ENCODE peak calls at places on chromosomes 5 and 9, in five cellular contexts. P, V, A, C and Q are unnamed samples.

GRCh38 chr5:14521748-14522147 is 59.8 kb upstream of the OTULINL start:
- DNase-seq in P (no peak), V (no peak), A (no peak), C (no peak), Q (no peak)

GRCh38 chr9:19583890-19584289 is 175.1 kb downstream of the ACER2 start:
- DNase-seq in V (no peak), C (no peak), A (no peak), P (no peak), Q (no peak)

GRCh38 chr9:121541945-121542344 is 42.3 kb upstream of the GGTA1 start:
- DNase-seq in A (no peak), P (no peak), V (no peak), C (no peak), Q (no peak)

GRCh38 chr5:10457682-10458574 is 16.2 kb downstream of the ROPN1L start:
- DNase-seq in V (peak), C (peak), P (peak), A (no peak), Q (peak)

GRCh38 chr5:159331099-159331973 is 1.0 kb upstream of the IL12B start:
- DNase-seq in P (peak), C (peak), V (no peak), A (peak), Q (peak)

GRCh38 chr9:89679581-89679980 is 74.8 kb downstream of the GADD45G start:
- DNase-seq in A (no peak), P (no peak), V (no peak), C (no peak), Q (no peak)

GRCh38 chr5:146091881-146092280 is 13.5 kb downstream of the PLAC8L1 start:
- DNase-seq in A (no peak), C (no peak), V (no peak), P (no peak), Q (no peak)

GRCh38 chr9:90271707-90272106 is 370.9 kb downstream of the DIRAS2 start:
- DNase-seq in P (no peak), V (no peak), A (no peak), C (no peak), Q (no peak)

GRCh38 chr5:14011089-14012004 is 66.9 kb upstream of the DNAH5 start:
- DNase-seq in P (peak), V (peak), A (no peak), C (peak), Q (peak)

GRCh38 chr5:131488463-131488862 is 146.6 kb downstream of the RAPGEF6 start:
- DNase-seq in P (no peak), V (no peak), A (no peak), C (no peak), Q (no peak)

GRCh38 chr9:121459513-121459912 is 40.1 kb downstream of the GGTA1 start:
- DNase-seq in V (no peak), A (no peak), P (no peak), C (no peak), Q (no peak)

GRCh38 chr9:95573463-95573862 is 56.7 kb upstream of the PTCH1 start:
- DNase-seq in A (no peak), V (no peak), C (no peak), P (no peak), Q (no peak)

GRCh38 chr5:107821288-107821687 is 150.6 kb upstream of the EFNA5 start:
- DNase-seq in P (no peak), A (no peak), C (no peak), V (no peak), Q (no peak)

GRCh38 chr5:140631063-140631462 is 1.9 kb downstream of the CD14 start:
- DNase-seq in A (no peak), C (no peak), P (no peak), V (no peak), Q (no peak)

GRCh38 chr9:69600314-69601047 is 71.7 kb downstream of the APBA1 start:
- DNase-seq in P (no peak), V (no peak), C (no peak), A (no peak), Q (no peak)

GRCh38 chr9:82021198-82021597 is 32.6 kb downstream of the SPATA31D1 start:
- DNase-seq in V (no peak), C (no peak), A (no peak), P (no peak), Q (no peak)

GRCh38 chr5:161544350-161544765 is 2.2 kb downstream of the GABRB2 start:
- DNase-seq in P (peak), C (peak), A (no peak), V (no peak), Q (no peak)